ENCODE peak calls at places on chromosomes 5 and 9, in four cellular contexts. D is ACHN; V is tibial nerve; E is activated CD8-positive, alpha-beta memory T cell treated with anti-CD3 and anti-CD28 coated beads for 48 hours. M is an unnamed sample.

GRCh38 chr5:14149672-14150053 is 6.5 kb downstream of the TRIO start:
- DNase-seq in V (no peak), D (no peak), E (no peak), M (no peak)

GRCh38 chr5:154737667-154738320 is 17.4 kb upstream of the LARP1 start:
- DNase-seq in E (no peak), V (no peak), D (no peak), M (no peak)

GRCh38 chr5:154765396-154765925 is 10.3 kb downstream of the LARP1 start:
- DNase-seq in D (no peak), E (no peak), V (no peak), M (no peak)

GRCh38 chr5:103902893-103903292 is 340.3 kb upstream of the NUDT12 start:
- DNase-seq in E (no peak), V (no peak), D (no peak), M (no peak)

GRCh38 chr9:27377147-27377807 is 80.3 kb upstream of the EQTN start:
- DNase-seq in E (no peak), V (no peak), D (peak), M (peak)

GRCh38 chr5:132396589-132397001 is 27.1 kb downstream of the SLC22A5 start:
- DNase-seq in V (no peak), E (no peak), D (no peak), M (no peak)

GRCh38 chr9:22156586-22156985 is 147.5 kb upstream of the CDKN2B start:
- DNase-seq in V (no peak), D (no peak), E (no peak), M (no peak)

GRCh38 chr5:101482931-101483330 is 579.8 kb upstream of the ST8SIA4 start:
- DNase-seq in D (no peak), E (no peak), V (no peak), M (no peak)

GRCh38 chr5:57817001-57817453 is 334.4 kb upstream of the ACTBL2 start:
- DNase-seq in V (no peak), E (no peak), D (peak), M (no peak)

GRCh38 chr5:39462211-39462610 is 37.4 kb upstream of the DAB2 start:
- DNase-seq in E (no peak), D (no peak), V (no peak), M (no peak)

GRCh38 chr5:107925195-107925594 is 254.5 kb upstream of the EFNA5 start:
- DNase-seq in D (no peak), V (no peak), E (no peak), M (no peak)

GRCh38 chr5:172140120-172140519 is 47.9 kb downstream of the STK10 start:
- DNase-seq in D (no peak), E (no peak), V (no peak), M (no peak)

GRCh38 chr5:172868924-172869565 is 35.0 kb downstream of the ERGIC1 start:
- DNase-seq in V (peak), D (peak), E (no peak), M (peak)

GRCh38 chr5:147887026-147887627 is 8.6 kb downstream of the SCGB3A2 start:
- DNase-seq in D (peak), E (no peak), V (no peak), M (peak)

GRCh38 chr9:128411373-128412119 is 9.1 kb upstream of the CERCAM start:
- DNase-seq in V (no peak), D (no peak), E (no peak), M (no peak)

GRCh38 chr5:173451031-173451430 is 122.8 kb upstream of the STC2 start:
- DNase-seq in D (peak), E (no peak), V (no peak), M (peak)

GRCh38 chr9:118961857-118962256 is 407.4 kb downstream of the BRINP1 start:
- DNase-seq in D (peak), V (no peak), E (no peak), M (peak)

GRCh38 chr5:36901856-36902255 is 25.3 kb downstream of the NIPBL start:
- DNase-seq in D (no peak), E (no peak), V (no peak), M (no peak)

GRCh38 chr9:14315754-14316573 is 2.0 kb upstream of the NFIB start:
- DNase-seq in D (peak), E (no peak), V (no peak), M (peak)

GRCh38 chr9:121619566-121619965 is 31.9 kb upstream of the DAB2IP start:
- DNase-seq in E (no peak), V (no peak), D (no peak), M (no peak)

GRCh38 chr5:159341914-159342313 is 11.6 kb upstream of the IL12B start:
- DNase-seq in V (peak), E (no peak), D (peak), M (peak)

GRCh38 chr9:75001719-75002421 is 26.2 kb downstream of the CARNMT1 start:
- DNase-seq in V (no peak), E (no peak), D (peak), M (peak)

GRCh38 chr9:127311239-127311741 is 46.7 kb downstream of the GARNL3 start:
- DNase-seq in E (no peak), D (peak), V (peak), M (peak)